ENCODE peak calls at places on chromosome 2, in nine cellular contexts. E, J, I, A, W, Y, F, U and K are unnamed samples. For H3K4me1, the result is how much of the 10 kb centered on the place peaks cover.

GRCh38 chr2:198657520-198658121 is 800.1 kb downstream of the SATB2 start:
- DNase-seq in E (no peak), J (peak), I (peak), A (no peak), W (peak), Y (no peak), F (no peak), U (peak), K (no peak)

GRCh38 chr2:180520206-180520605 is 460.2 kb upstream of the UBE2E3 start:
- DNase-seq in E (no peak), J (peak), I (peak), A (no peak), W (peak), Y (no peak), F (no peak), U (no peak), K (no peak)

GRCh38 chr2:38601463-38602135 is 1.1 kb downstream of the HNRNPLL start:
- DNase-seq in E (no peak), J (peak), I (peak), A (no peak), W (peak), Y (no peak), F (no peak), U (peak), K (no peak)

GRCh38 chr2:13056259-13056843 is 339.6 kb downstream of the TRIB2 start:
- DNase-seq in E (no peak), J (peak), I (peak), A (no peak), W (peak), Y (no peak), F (no peak), U (peak), K (no peak)

GRCh38 chr2:61536086-61536722 is 2.0 kb downstream of the XPO1 start:
- DNase-seq in E (no peak), J (peak), I (peak), A (no peak), W (peak), Y (peak), F (no peak), U (peak), K (no peak)

GRCh38 chr2:8614646-8615045 is 67.2 kb upstream of the ID2 start:
- DNase-seq in E (no peak), J (no peak), I (no peak), A (no peak), W (no peak), Y (no peak), F (no peak), U (no peak), K (no peak)

GRCh38 chr2:203683932-203684556 is 22.4 kb upstream of the CD28 start:
- DNase-seq in E (peak), J (peak), I (peak), A (no peak), W (peak), Y (no peak), F (no peak), U (no peak), K (no peak)

GRCh38 chr2:221571391-221572179 is 519 bp downstream of the EPHA4 start:
- DNase-seq in E (peak), J (peak), I (peak), A (peak), W (peak), Y (peak), F (no peak), U (peak), K (peak)

GRCh38 chr2:207320381-207321159 is 154.8 kb upstream of the KLF7 start:
- DNase-seq in E (no peak), J (peak), I (no peak), A (no peak), W (no peak), Y (no peak), F (no peak), U (no peak), K (no peak)

GRCh38 chr2:97906309-97906708 is 89.4 kb downstream of the TMEM131 start:
- DNase-seq in E (no peak), J (no peak), I (no peak), A (no peak), W (no peak), Y (no peak), F (no peak), U (no peak), K (no peak)

GRCh38 chr2:55111570-55112228 is 61.4 kb upstream of the RTN4 start:
- DNase-seq in E (peak), J (peak), I (peak), A (no peak), W (no peak), Y (peak), F (no peak), U (peak), K (no peak)

GRCh38 chr2:34004936-34005335 is 405.8 kb upstream of the FAM98A start:
- DNase-seq in E (no peak), J (no peak), I (no peak), A (no peak), W (no peak), Y (no peak), F (no peak), U (no peak), K (no peak)

GRCh38 chr2:227853204-227853629 is 18.2 kb upstream of the DAW1 start:
- DNase-seq in E (no peak), J (peak), I (peak), A (no peak), W (no peak), Y (no peak), F (no peak), U (no peak), K (no peak)

GRCh38 chr2:38269421-38269820 is 107.7 kb downstream of the ATL2 start:
- DNase-seq in E (no peak), J (peak), I (peak), A (no peak), W (no peak), Y (no peak), F (no peak), U (no peak), K (no peak)

GRCh38 chr2:109703076-109703475 is 88.9 kb downstream of the SOWAHC start:
- DNase-seq in E (no peak), J (no peak), I (peak), A (no peak), W (no peak), Y (no peak), F (no peak), U (no peak), K (no peak)

GRCh38 chr2:95343429-95344207 is 46.5 kb downstream of the KCNIP3 start:
- DNase-seq in E (no peak), J (no peak), I (no peak), A (no peak), W (no peak), Y (no peak), F (no peak), U (no peak), K (no peak)

GRCh38 chr2:205852457-205852856 is 170.2 kb downstream of the NRP2 start:
- DNase-seq in E (no peak), J (no peak), I (no peak), A (no peak), W (no peak), Y (no peak), F (no peak), U (no peak), K (no peak)

GRCh38 chr2:10300997-10301945 is 1.4 kb upstream of the HPCAL1 start:
- DNase-seq in E (no peak), J (no peak), I (no peak), A (peak), W (no peak), Y (no peak), F (no peak), U (no peak), K (no peak)

GRCh38 chr2:186381573-186381972 is 104.5 kb upstream of the ZC3H15 start:
- DNase-seq in E (no peak), J (no peak), I (no peak), A (no peak), W (no peak), Y (no peak), F (no peak), U (no peak), K (no peak)

GRCh38 chr2:147739531-147739930 is 105.3 kb upstream of the ACVR2A start:
- DNase-seq in E (no peak), J (no peak), I (peak), A (no peak), W (no peak), Y (no peak), F (no peak), U (peak), K (no peak)

GRCh38 chr2:110957267-110957666 is 163.4 kb upstream of the BCL2L11 start:
- DNase-seq in E (no peak), J (no peak), I (no peak), A (no peak), W (no peak), Y (no peak), F (no peak), U (no peak), K (no peak)

GRCh38 chr2:110960281-110960680 is 160.4 kb upstream of the BCL2L11 start:
- DNase-seq in E (no peak), J (no peak), I (no peak), A (no peak), W (no peak), Y (no peak), F (no peak), U (no peak), K (no peak)

GRCh38 chr2:56801770-56802169 is 618.0 kb downstream of the CCDC85A start:
- DNase-seq in E (no peak), J (no peak), I (peak), A (no peak), W (no peak), Y (no peak), F (no peak), U (no peak), K (no peak)

GRCh38 chr2:40395169-40396023 is 56.5 kb downstream of the SLC8A1 start:
- DNase-seq in E (no peak), J (no peak), I (peak), A (no peak), W (no peak), Y (no peak), F (no peak), U (no peak), K (no peak)

GRCh38 chr2:170576296-170576695 is 138.8 kb upstream of the SP5 start:
- DNase-seq in E (no peak), J (no peak), I (no peak), A (no peak), W (no peak), Y (no peak), F (no peak), U (no peak), K (no peak)

GRCh38 chr2:105773568-105773967 is 28.9 kb downstream of the NCK2 start:
- DNase-seq in E (no peak), J (no peak), I (no peak), A (no peak), W (no peak), Y (no peak), F (no peak), U (no peak), K (no peak)

GRCh38 chr2:113080134-113080533 is 12.4 kb downstream of the IL1F10 start:
- DNase-seq in E (peak), J (no peak), I (peak), A (peak), W (peak), Y (no peak), F (no peak), U (peak), K (peak)

GRCh38 chr2:72130671-72131360 is 16.8 kb downstream of the CYP26B1 start:
- DNase-seq in E (no peak), J (no peak), I (no peak), A (no peak), W (no peak), Y (no peak), F (no peak), U (no peak), K (no peak)

GRCh38 chr2:219987830-219988229 is 360.4 kb downstream of the SLC4A3 start:
- DNase-seq in E (peak), J (peak), I (peak), A (no peak), W (no peak), Y (no peak), F (no peak), U (no peak), K (no peak)

GRCh38 chr2:64404743-64405142 is 49.2 kb upstream of the LGALSL start:
- DNase-seq in E (no peak), J (no peak), I (peak), A (no peak), W (no peak), Y (peak), F (peak), U (no peak), K (no peak)

GRCh38 chr2:39593439-39594393 is 72.0 kb upstream of the TMEM178A start:
- DNase-seq in E (peak), J (peak), I (peak), A (no peak), W (no peak), Y (no peak), F (no peak), U (peak), K (no peak)

GRCh38 chr2:201990069-201990468 is 43.6 kb upstream of the FZD7 start:
- DNase-seq in E (no peak), J (no peak), I (no peak), A (no peak), W (no peak), Y (no peak), F (no peak), U (no peak), K (no peak)

GRCh38 chr2:176160251-176161040 is 3.3 kb downstream of the HOXD3 start:
- DNase-seq in E (no peak), J (no peak), I (no peak), A (no peak), W (no peak), Y (no peak), F (no peak), U (no peak), K (no peak)

GRCh38 chr2:74391209-74391579 is 11.1 kb upstream of the DCTN1 start:
- DNase-seq in E (peak), J (peak), I (peak), A (no peak), W (peak), Y (no peak), F (no peak), U (peak), K (no peak)

DNA sequence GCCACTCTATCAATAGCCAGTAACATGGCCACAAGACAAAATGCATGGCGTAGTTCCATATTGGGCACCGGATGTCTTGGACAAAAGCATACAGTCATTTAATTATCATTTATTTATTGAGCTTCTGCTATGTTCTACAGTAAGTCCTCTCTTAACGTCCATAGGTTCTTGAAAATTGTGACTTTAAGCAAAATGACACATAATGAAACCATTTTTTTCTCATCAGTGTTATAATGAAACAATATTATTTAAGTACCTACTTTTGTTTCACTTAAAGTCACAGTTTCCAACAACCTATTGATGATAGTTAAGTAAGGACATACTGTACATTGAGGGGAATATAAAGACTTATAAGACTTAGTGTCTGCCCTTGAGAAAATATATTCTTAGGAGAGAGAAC is 84.9 kb downstream of the XRCC5 start:
- DNase-seq in E (no peak), J (no peak), I (no peak), A (no peak), W (no peak), Y (no peak), F (no peak), U (no peak), K (no peak)
- H3K4me3 ChIP-seq in E (no peak), J (no peak), I (no peak), A (no peak), W (no peak), Y (no peak), F (no peak), U (no peak), K (no peak)

GRCh38 chr2:216283038-216283900 is 89.0 kb downstream of the MARCHF4 start:
- DNase-seq in E (peak), J (no peak), I (no peak), A (no peak), W (no peak), Y (no peak), F (no peak), U (peak), K (no peak)
- H3K4me1 ChIP-seq in E (under half), J (under half), I (under half), A (under half), W (under half), Y (under half), F (under half), U (under half), K (under half)

GRCh38 chr2:174338155-174338495 is 3.4 kb downstream of the SP9 start:
- DNase-seq in E (no peak), J (no peak), I (no peak), A (no peak), W (no peak), Y (no peak), F (no peak), U (no peak), K (no peak)
- H3K4me3 ChIP-seq in E (peak), J (no peak), I (no peak), A (no peak), W (peak), Y (no peak), F (no peak), U (no peak), K (no peak)

GRCh38 chr2:47696478-47696831 is 86.5 kb upstream of the MSH6 start:
- DNase-seq in E (no peak), J (no peak), I (no peak), A (no peak), W (no peak), Y (no peak), F (no peak), U (no peak), K (no peak)
- H3K4me1 ChIP-seq in E (under half), J (under half), I (under half), A (under half), W (under half), Y (under half), F (under half), U (under half), K (under half)